ENCODE peak calls at places on chromosomes 3 and 15, in nine cellular contexts. C, Q, D, A, N, V, W, K and L are unnamed samples.

GRCh38 chr3:57095361-57095760 is 34.9 kb downstream of the SPATA12 start:
- DNase-seq in W (no peak), A (no peak), C (no peak), D (no peak), V (peak; percentile 25), N (no peak), Q (no peak), K (peak; percentile 25), L (no peak)

GRCh38 chr3:172302176-172302575 is 146.1 kb downstream of the GHSR start:
- DNase-seq in A (no peak), C (no peak), K (peak; percentile 28), D (no peak), Q (no peak), W (no peak), V (no peak), N (no peak), L (no peak)

GRCh38 chr3:133089906-133090305 is 51.7 kb downstream of the TMEM108 start:
- DNase-seq in D (no peak), V (no peak), N (no peak), Q (no peak), W (no peak), A (no peak), C (no peak), K (no peak), L (no peak)

GRCh38 chr3:49339593-49339946 is 283 bp downstream of the USP4 start:
- DNase-seq in K (no peak), D (no peak), A (no peak), N (no peak), W (peak; percentile 27), Q (peak; percentile 24), V (no peak), C (peak; percentile 89), L (no peak)

GRCh38 chr3:192564611-192565010 is 162.7 kb downstream of the FGF12 start:
- DNase-seq in K (peak; percentile 5), V (no peak), W (no peak), Q (no peak), A (no peak), C (no peak), N (no peak), D (no peak), L (peak; percentile 6)

GRCh38 chr3:149382091-149382467 is 4.6 kb upstream of the TM4SF1 start:
- DNase-seq in V (no peak), K (peak; percentile 84), A (peak; percentile 78), D (no peak), C (no peak), W (no peak), Q (no peak), N (no peak), L (peak; percentile 90)

GRCh38 chr3:53150247-53151085 is 10.5 kb upstream of the PRKCD start:
- DNase-seq in N (no peak), D (no peak), K (peak; percentile 26), W (no peak), Q (no peak), V (no peak), C (no peak), A (peak; percentile 33), L (peak; percentile 31)

GRCh38 chr3:3038201-3038991 is 71.8 kb downstream of the IL5RA start:
- DNase-seq in K (no peak), N (no peak), W (no peak), V (no peak), A (no peak), C (peak; percentile 72), Q (peak; percentile 24), D (peak; percentile 9), L (no peak)

GRCh38 chr15:64717130-64717529 is 58.3 kb downstream of the RBPMS2 start:
- DNase-seq in V (no peak), A (no peak), N (no peak), D (no peak), C (peak; percentile 30), W (no peak), K (no peak), Q (no peak), L (no peak)

GRCh38 chr3:7160689-7161088 is 299.8 kb downstream of the GRM7 start:
- DNase-seq in C (no peak), D (no peak), N (no peak), V (no peak), A (no peak), Q (no peak), K (no peak), W (no peak), L (no peak)

GRCh38 chr15:89051875-89052274 is 36.4 kb upstream of the ABHD2 start:
- DNase-seq in W (no peak), V (no peak), K (peak; percentile 98), C (no peak), Q (no peak), N (peak; percentile 6), A (peak; percentile 86), D (no peak), L (peak; percentile 95)

GRCh38 chr3:113264249-113264648 is 52.9 kb downstream of the BOC start:
- DNase-seq in V (no peak), A (no peak), Q (peak; percentile 8), C (no peak), W (no peak), K (no peak), D (no peak), N (peak; percentile 34), L (no peak)

GRCh38 chr3:118597184-118597583 is 437.5 kb downstream of the IGSF11 start:
- DNase-seq in W (no peak), K (no peak), V (no peak), C (no peak), N (no peak), A (no peak), D (no peak), Q (no peak), L (no peak)

GRCh38 chr3:124611520-124611919 is 118.7 kb upstream of the UMPS start:
- DNase-seq in V (no peak), Q (no peak), A (no peak), D (no peak), W (no peak), N (no peak), K (no peak), C (no peak), L (no peak)

GRCh38 chr3:146557745-146558144 is 13.3 kb upstream of the PLSCR1 start:
- DNase-seq in A (no peak), V (no peak), C (no peak), D (no peak), W (no peak), Q (no peak), N (no peak), K (no peak), L (no peak)

GRCh38 chr3:30342319-30343060 is 263.9 kb upstream of the TGFBR2 start:
- DNase-seq in D (no peak), K (peak; percentile 88), A (peak; percentile 94), V (peak; percentile 86), C (no peak), N (no peak), Q (peak; percentile 75), W (no peak), L (peak; percentile 96)

DNA sequence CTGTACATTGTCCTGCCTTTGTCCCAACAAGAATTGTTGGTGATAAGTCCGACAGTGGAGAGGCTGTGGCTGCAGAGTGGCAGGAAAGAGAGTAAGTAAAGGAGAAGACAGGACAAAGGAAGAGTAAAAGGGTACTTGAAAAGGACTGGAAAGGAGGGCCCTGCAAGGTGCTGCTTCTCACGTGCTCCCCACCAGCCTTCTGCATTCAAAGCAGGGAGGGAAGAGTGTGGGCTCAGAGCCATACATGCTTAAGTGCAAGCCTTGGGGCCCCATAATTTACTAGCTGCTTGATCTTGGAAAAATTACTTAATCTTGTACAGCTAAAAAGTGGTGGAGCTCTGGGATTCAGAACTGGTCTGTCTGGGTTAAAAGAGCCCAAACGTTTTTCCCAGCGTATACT is 29.9 kb downstream of the MME start:
- DNase-seq in V (no peak), Q (no peak), A (no peak), D (no peak), W (no peak), K (no peak), C (no peak), N (no peak), L (no peak)
- TF ChIP-seq CTCF in V (no peak), Q (no peak), A (no peak), D (no peak), W (no peak), K (no peak), C (no peak), N (no peak), L (no peak)

GRCh38 chr15:54212635-54213034 is 234.4 kb downstream of the UNC13C start:
- DNase-seq in A (no peak), V (no peak), N (no peak), W (no peak), K (no peak), Q (no peak), C (no peak), D (no peak), L (no peak)
- H3K4me3 ChIP-seq in A (no peak overlapping the region), V (no peak overlapping the region), N (no peak overlapping the region), W (no peak overlapping the region), K (no peak overlapping the region), Q (no peak overlapping the region), C (no peak overlapping the region), D (no peak overlapping the region), L (no peak overlapping the region)

GRCh38 chr15:94381384-94381783 is 150.0 kb downstream of the MCTP2 start:
- DNase-seq in N (no peak), W (no peak), D (no peak), K (no peak), C (peak; percentile 56), V (no peak), A (no peak), Q (no peak), L (no peak)

GRCh38 chr15:94380798-94381197 is 149.4 kb downstream of the MCTP2 start:
- DNase-seq in D (no peak), C (no peak), A (no peak), V (no peak), K (no peak), Q (no peak), N (no peak), W (no peak), L (no peak)

GRCh38 chr15:94370197-94370987 is 139.0 kb downstream of the MCTP2 start:
- DNase-seq in N (no peak), K (no peak), A (peak; percentile 3), W (no peak), V (no peak), Q (no peak), C (no peak), D (no peak), L (no peak)

DNA sequence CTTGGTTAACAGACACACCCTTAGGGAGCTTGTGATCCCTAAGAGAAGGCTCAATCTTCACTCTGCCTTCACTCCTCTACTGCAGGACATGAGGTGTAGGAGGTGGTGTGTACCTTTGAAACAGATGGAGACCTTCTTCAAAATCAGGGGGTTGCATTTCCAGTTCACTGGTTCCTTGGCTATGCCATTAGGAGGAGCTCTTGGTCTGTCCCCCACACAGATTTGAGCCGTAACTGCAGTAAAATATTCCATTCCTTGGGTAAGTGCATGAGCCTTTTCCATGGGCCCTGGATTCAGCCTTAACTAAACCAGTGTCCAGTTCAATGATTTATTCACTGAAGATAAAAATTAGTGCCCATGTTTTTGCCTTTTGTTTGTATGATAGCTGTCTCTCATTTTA is 144.6 kb downstream of the MCTP2 start:
- DNase-seq in A (no peak), W (no peak), N (no peak), C (no peak), V (no peak), D (no peak), K (no peak), Q (no peak), L (no peak)
- TF ChIP-seq CTCF in A (no peak), W (no peak), N (no peak), C (peak; percentile 16), V (no peak), D (no peak), K (no peak), Q (no peak), L (no peak)

DNA sequence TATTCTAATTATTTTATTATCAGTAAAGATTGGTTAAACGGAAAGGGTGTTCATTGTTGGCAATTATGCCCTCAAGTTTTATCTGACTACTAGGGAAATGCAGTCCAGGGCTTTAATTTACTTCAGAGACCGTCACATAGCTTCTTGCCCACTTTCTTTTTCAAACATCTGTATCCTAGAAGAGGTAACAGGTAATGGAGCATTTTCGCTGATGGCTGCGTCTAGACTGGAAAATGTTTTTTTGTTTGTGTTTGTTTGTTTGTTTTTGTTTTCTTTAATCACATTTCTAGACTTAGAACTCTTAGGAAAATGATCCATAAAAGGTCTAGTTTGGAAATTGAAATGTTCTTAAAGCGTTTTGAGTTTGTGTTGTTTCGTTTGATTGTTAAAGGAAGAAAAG is 71.4 kb downstream of the ANXA2 start:
- DNase-seq in C (no peak), Q (no peak), N (no peak), A (no peak), K (no peak), W (no peak), D (no peak), V (no peak), L (no peak)
- H3K4me3 ChIP-seq in C (no peak overlapping the region), Q (no peak overlapping the region), N (no peak overlapping the region), A (no peak overlapping the region), K (no peak overlapping the region), W (no peak overlapping the region), D (no peak overlapping the region), V (no peak overlapping the region), L (no peak overlapping the region)